ENCODE peak calls at places on chromosomes 12 and 14, in four cellular contexts. One of them, this sample, is unnamed.

GRCh38 chr12:110004598-110004997 is 5.4 kb downstream of the ANKRD13A start:
- DNase-seq in HepG2: no peak
- DNase-seq in WTC11: no peak
- DNase-seq in GM12878: peak; percentile 60
- DNase-seq in this sample: no peak

GRCh38 chr14:92481811-92482559 is 31.6 kb upstream of the RIN3 start:
- DNase-seq in WTC11: no peak
- DNase-seq in GM12878: no peak
- DNase-seq in HepG2: no peak
- DNase-seq in this sample: no peak

GRCh38 chr14:54617467-54617866 is 50.5 kb downstream of the SAMD4A start:
- DNase-seq in GM12878: no peak
- DNase-seq in WTC11: no peak
- DNase-seq in HepG2: no peak
- DNase-seq in this sample: no peak

GRCh38 chr12:106136263-106136662 is 2.5 kb downstream of the NUAK1 start:
- DNase-seq in GM12878: no peak
- DNase-seq in HepG2: peak; percentile 73
- DNase-seq in WTC11: peak; percentile 92
- DNase-seq in this sample: peak; percentile 57

GRCh38 chr12:108784270-108784669 is 53.0 kb upstream of the CORO1C start:
- DNase-seq in WTC11: no peak
- DNase-seq in GM12878: no peak
- DNase-seq in HepG2: no peak
- DNase-seq in this sample: no peak

GRCh38 chr14:54566410-54567223 is at the start of gene SAMD4A:
- DNase-seq in GM12878: no peak
- DNase-seq in WTC11: peak; percentile 65
- DNase-seq in HepG2: peak; percentile 48
- DNase-seq in this sample: peak; percentile 37

GRCh38 chr12:2876431-2877046 is 435 bp downstream of the FOXM1 start:
- DNase-seq in HepG2: no peak
- DNase-seq in WTC11: no peak
- DNase-seq in GM12878: no peak
- DNase-seq in this sample: peak; percentile 47

GRCh38 chr12:13044002-13044858 is at the start of gene FAM234B:
- DNase-seq in WTC11: peak; percentile 84
- DNase-seq in GM12878: no peak
- DNase-seq in HepG2: peak; percentile 40
- DNase-seq in this sample: peak; percentile 76

GRCh38 chr12:109394891-109395290 is 47.2 kb downstream of the MYO1H start:
- DNase-seq in HepG2: no peak
- DNase-seq in WTC11: no peak
- DNase-seq in GM12878: no peak
- DNase-seq in this sample: no peak

GRCh38 chr12:98373982-98374381 is 141.4 kb upstream of the TMPO start:
- DNase-seq in HepG2: no peak
- DNase-seq in GM12878: no peak
- DNase-seq in WTC11: no peak
- DNase-seq in this sample: no peak

GRCh38 chr14:52124791-52125661 is 56.2 kb upstream of the NID2 start:
- DNase-seq in WTC11: no peak
- DNase-seq in GM12878: no peak
- DNase-seq in HepG2: no peak
- DNase-seq in this sample: no peak

GRCh38 chr14:71620401-71620800 is 311.8 kb upstream of the RGS6 start:
- DNase-seq in GM12878: no peak
- DNase-seq in HepG2: no peak
- DNase-seq in WTC11: no peak
- DNase-seq in this sample: no peak

GRCh38 chr14:34837801-34838322 is 37.3 kb downstream of the BAZ1A start:
- DNase-seq in GM12878: no peak
- DNase-seq in HepG2: peak; percentile 99
- DNase-seq in WTC11: no peak
- DNase-seq in this sample: no peak

GRCh38 chr14:31300296-31300695 is 92.7 kb upstream of the HECTD1 start:
- DNase-seq in WTC11: no peak
- DNase-seq in HepG2: no peak
- DNase-seq in GM12878: no peak
- DNase-seq in this sample: no peak
- TF ChIP-seq ETV6 in WTC11: no peak
- TF ChIP-seq ETV6 in HepG2: no peak
- TF ChIP-seq ETV6 in GM12878: no peak
- TF ChIP-seq ETV6 in this sample: no peak

DNA sequence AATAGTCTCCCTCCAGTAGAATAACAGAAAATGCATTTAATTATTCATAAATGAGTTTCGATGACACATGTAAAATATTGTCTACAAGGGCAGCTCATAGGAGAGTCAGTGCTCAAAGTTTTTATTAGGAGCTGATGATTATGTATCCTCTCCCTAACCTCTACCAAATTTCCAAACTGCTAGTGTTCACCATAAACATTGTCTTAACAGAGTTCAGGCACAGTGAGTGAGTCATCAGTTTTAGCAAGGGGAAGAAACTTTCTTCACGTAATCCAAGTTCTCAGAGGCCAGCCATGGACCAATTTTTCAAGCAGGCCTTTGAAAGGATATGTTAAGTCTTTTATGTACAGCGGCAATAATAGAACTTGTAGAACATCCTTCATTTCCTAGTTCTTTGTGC is 649.2 kb upstream of the MIS18BP1 start:
- DNase-seq in WTC11: no peak
- DNase-seq in GM12878: no peak
- DNase-seq in HepG2: no peak
- DNase-seq in this sample: no peak
- TF ChIP-seq ETV6 in WTC11: no peak
- TF ChIP-seq ETV6 in GM12878: no peak
- TF ChIP-seq ETV6 in HepG2: no peak
- TF ChIP-seq ETV6 in this sample: no peak

DNA sequence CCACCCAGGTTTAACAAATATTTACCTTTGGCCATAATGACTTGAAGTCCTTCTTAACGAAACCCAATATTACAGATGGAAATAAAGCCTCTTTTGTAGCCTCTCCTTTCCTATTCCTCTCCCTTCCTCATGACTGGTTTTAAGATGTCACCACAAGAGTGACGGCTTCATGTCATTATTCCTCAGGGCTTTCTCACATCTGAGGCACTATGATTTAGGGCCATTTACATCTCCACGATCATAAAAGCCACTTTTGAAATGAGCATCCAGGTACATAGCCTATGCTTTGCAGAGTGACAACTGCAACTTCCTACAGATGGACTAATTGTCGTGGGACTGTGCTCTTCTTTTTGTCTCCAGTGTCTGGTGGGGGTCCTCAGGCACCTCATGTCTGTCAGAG is 32.3 kb upstream of the DACT1 start:
- DNase-seq in HepG2: no peak
- DNase-seq in GM12878: no peak
- DNase-seq in WTC11: no peak
- DNase-seq in this sample: no peak
- TF ChIP-seq ETV6 in HepG2: no peak
- TF ChIP-seq ETV6 in GM12878: no peak
- TF ChIP-seq ETV6 in WTC11: no peak
- TF ChIP-seq ETV6 in this sample: no peak

DNA sequence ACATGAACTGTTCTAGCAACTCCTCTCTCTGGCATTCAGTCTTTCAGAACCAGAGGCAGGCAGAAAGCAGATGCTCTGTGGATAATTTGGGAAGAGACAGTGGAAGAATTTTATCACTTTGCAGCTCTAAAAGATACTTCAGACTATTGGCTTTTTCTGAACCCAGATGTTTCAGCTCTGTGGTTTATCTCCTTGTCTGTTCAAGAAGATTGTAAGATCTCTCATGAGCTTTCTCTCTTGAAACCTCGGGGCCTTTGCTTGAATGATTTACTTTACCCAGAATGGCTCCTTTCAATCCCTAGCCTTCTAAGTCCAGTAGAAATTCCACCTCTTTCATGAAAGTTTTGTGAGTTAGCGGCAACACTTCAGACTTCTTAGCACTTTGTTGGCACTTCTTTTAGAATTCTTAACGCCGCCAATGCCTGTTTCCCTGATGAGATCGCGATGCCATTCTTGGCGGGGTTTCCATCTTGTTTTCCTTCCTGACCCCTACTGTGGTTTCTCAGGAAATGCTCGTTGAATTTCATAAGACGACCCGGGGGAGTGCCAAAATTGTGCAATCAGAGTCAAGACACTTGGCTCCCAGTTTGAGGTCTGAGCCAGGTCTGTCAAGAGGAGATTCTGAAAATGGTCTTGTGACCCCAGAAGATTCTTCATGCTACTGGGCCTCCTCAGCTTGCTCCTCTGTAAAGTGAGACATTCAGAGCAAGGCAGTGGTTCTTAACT is 107.0 kb upstream of the PRICKLE1 start:
- DNase-seq in GM12878: no peak
- DNase-seq in HepG2: no peak
- DNase-seq in WTC11: no peak
- DNase-seq in this sample: no peak
- TF ChIP-seq ETV6 in GM12878: no peak
- TF ChIP-seq ETV6 in HepG2: no peak
- TF ChIP-seq ETV6 in WTC11: no peak
- TF ChIP-seq ETV6 in this sample: no peak

DNA sequence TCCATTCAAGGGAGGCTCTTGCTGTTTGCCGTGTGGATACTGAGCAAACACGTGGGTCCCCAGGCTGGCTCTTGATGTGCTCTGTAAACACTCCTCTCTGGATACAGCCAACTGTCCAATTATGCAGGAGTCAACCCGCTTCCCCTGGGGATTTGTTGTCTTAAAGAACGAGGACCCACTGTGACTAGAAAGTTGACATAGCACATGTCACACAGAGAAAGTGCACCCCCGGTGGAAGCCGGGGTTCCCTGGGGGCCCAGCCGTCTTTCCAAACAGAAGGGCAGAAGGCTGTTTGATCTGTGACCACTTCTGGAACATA is 75.9 kb upstream of the CEP83 start:
- DNase-seq in GM12878: no peak
- DNase-seq in HepG2: peak; percentile 67
- DNase-seq in WTC11: no peak
- DNase-seq in this sample: no peak
- TF ChIP-seq ETV6 in GM12878: no peak
- TF ChIP-seq ETV6 in HepG2: no peak
- TF ChIP-seq ETV6 in WTC11: no peak
- TF ChIP-seq ETV6 in this sample: no peak

GRCh38 chr14:94904636-94905035 is 134.7 kb upstream of the GSC start:
- DNase-seq in HepG2: no peak
- DNase-seq in GM12878: no peak
- DNase-seq in WTC11: no peak
- DNase-seq in this sample: no peak

GRCh38 chr14:94906577-94906976 is 136.7 kb upstream of the GSC start:
- DNase-seq in HepG2: no peak
- DNase-seq in WTC11: no peak
- DNase-seq in GM12878: no peak
- DNase-seq in this sample: no peak

GRCh38 chr14:94906991-94907587 is 137.2 kb upstream of the GSC start:
- DNase-seq in HepG2: no peak
- DNase-seq in WTC11: no peak
- DNase-seq in GM12878: no peak
- DNase-seq in this sample: no peak

GRCh38 chr14:94903338-94903737 is 133.4 kb upstream of the GSC start:
- DNase-seq in WTC11: no peak
- DNase-seq in HepG2: no peak
- DNase-seq in GM12878: no peak
- DNase-seq in this sample: no peak

DNA sequence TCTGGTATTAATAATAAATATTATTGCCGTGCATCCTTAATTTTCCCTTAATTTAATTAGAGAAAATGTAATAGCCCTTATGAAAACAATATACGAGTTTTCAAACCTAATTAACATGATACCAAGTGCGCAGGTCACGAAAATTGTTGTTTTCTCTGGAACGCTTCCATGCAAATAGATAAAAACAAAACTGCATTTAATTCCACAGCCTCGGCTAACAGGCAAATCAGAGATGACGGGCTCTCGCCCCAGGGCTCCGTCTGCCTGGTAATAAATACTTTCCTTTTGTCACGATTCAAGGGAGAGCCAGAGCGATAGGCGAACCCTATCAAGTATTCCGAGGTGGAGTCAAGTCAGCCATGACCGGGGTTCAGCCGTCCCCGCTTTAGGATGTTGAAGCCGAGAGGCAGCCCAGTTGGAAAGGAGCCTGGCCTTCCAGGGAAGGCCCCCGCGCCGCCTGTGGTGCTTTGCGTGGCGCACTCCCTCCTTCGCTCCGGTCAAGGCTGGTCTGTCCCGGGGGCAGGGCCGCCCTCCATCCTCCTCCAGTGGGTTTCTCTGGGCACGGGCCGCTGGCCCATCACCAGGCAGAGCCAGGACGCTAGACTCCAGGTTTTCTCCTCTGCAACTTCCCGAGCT is 137.8 kb upstream of the GSC start:
- DNase-seq in WTC11: no peak
- DNase-seq in HepG2: no peak
- DNase-seq in GM12878: no peak
- DNase-seq in this sample: no peak
- TF ChIP-seq ETV6 in WTC11: no peak
- TF ChIP-seq ETV6 in HepG2: no peak
- TF ChIP-seq ETV6 in GM12878: no peak
- TF ChIP-seq ETV6 in this sample: no peak

GRCh38 chr14:89013098-89013504 is 188.7 kb downstream of the TTC8 start:
- DNase-seq in WTC11: peak; percentile 68
- DNase-seq in HepG2: peak; percentile 90
- DNase-seq in GM12878: no peak
- DNase-seq in this sample: peak; percentile 70
- TF ChIP-seq ETV6 in WTC11: no peak
- TF ChIP-seq ETV6 in HepG2: no peak
- TF ChIP-seq ETV6 in GM12878: no peak
- TF ChIP-seq ETV6 in this sample: no peak

GRCh38 chr12:92416385-92416812 is 270.8 kb upstream of the BTG1 start:
- DNase-seq in WTC11: no peak
- DNase-seq in HepG2: no peak
- DNase-seq in GM12878: no peak
- DNase-seq in this sample: no peak

GRCh38 chr12:92421701-92422100 is 276.1 kb upstream of the BTG1 start:
- DNase-seq in HepG2: no peak
- DNase-seq in WTC11: no peak
- DNase-seq in GM12878: no peak
- DNase-seq in this sample: no peak

GRCh38 chr12:92421042-92421441 is 275.4 kb upstream of the BTG1 start:
- DNase-seq in HepG2: no peak
- DNase-seq in WTC11: no peak
- DNase-seq in GM12878: no peak
- DNase-seq in this sample: no peak

GRCh38 chr12:92417343-92417742 is 271.7 kb upstream of the BTG1 start:
- DNase-seq in WTC11: no peak
- DNase-seq in GM12878: no peak
- DNase-seq in HepG2: no peak
- DNase-seq in this sample: no peak

DNA sequence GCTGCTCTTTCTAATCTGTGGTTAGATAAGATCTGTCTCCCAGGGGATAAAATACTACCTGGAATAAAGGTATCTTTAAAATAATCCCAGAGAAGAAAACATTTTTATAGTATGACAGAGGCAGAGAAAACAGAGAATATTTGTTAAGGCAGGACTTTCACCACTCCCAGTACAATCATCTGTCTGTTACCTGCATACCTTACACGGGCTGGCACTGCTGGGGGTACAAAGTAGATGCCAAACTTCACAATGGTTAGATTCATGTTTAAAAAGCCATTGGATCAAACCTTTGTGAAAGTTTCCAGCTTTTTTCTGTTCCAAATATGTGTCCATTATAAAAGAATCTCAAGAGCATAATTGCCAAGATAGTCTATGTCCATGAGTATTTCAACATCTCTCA is 273.6 kb upstream of the BTG1 start:
- DNase-seq in GM12878: no peak
- DNase-seq in WTC11: no peak
- DNase-seq in HepG2: no peak
- DNase-seq in this sample: no peak
- TF ChIP-seq ETV6 in GM12878: no peak
- TF ChIP-seq ETV6 in WTC11: no peak
- TF ChIP-seq ETV6 in HepG2: no peak
- TF ChIP-seq ETV6 in this sample: no peak